ENCODE peak calls at places on chromosomes 3 and 15, in nine cellular contexts. One of them, this sample, is unnamed.

GRCh38 chr15:62684143-62684808 is 358.3 kb upstream of the TPM1 start:
- ATAC-seq in HCT116: no peak
- ATAC-seq in upper lobe of left lung: peak
- ATAC-seq in K562: no peak
- ATAC-seq in IMR-90: no peak
- ATAC-seq in GM12878: no peak
- ATAC-seq in A549: no peak
- ATAC-seq in body of pancreas: no peak
- ATAC-seq in right lobe of liver: no peak
- ATAC-seq in this sample: no peak

GRCh38 chr3:46542801-46543201 is 23.3 kb downstream of the LRRC2 start:
- ATAC-seq in HCT116: no peak
- ATAC-seq in upper lobe of left lung: no peak
- ATAC-seq in K562: peak
- ATAC-seq in IMR-90: peak
- ATAC-seq in GM12878: no peak
- ATAC-seq in A549: no peak
- ATAC-seq in body of pancreas: no peak
- ATAC-seq in right lobe of liver: no peak
- ATAC-seq in this sample: no peak

GRCh38 chr3:65245133-65246076 is 557.6 kb upstream of the ADAMTS9 start:
- ATAC-seq in HCT116: no peak
- ATAC-seq in upper lobe of left lung: no peak
- ATAC-seq in K562: no peak
- ATAC-seq in IMR-90: no peak
- ATAC-seq in GM12878: no peak
- ATAC-seq in A549: no peak
- ATAC-seq in body of pancreas: no peak
- ATAC-seq in right lobe of liver: peak
- ATAC-seq in this sample: no peak

GRCh38 chr15:57591822-57592367 is at the start of gene MYZAP:
- ATAC-seq in HCT116: peak
- ATAC-seq in upper lobe of left lung: peak
- ATAC-seq in K562: peak
- ATAC-seq in IMR-90: peak
- ATAC-seq in GM12878: peak
- ATAC-seq in A549: peak
- ATAC-seq in body of pancreas: peak
- ATAC-seq in right lobe of liver: peak
- ATAC-seq in this sample: peak

GRCh38 chr3:42830437-42831320 is 21.4 kb downstream of the ACKR2 start:
- ATAC-seq in HCT116: peak
- ATAC-seq in upper lobe of left lung: no peak
- ATAC-seq in K562: peak
- ATAC-seq in IMR-90: peak
- ATAC-seq in GM12878: peak
- ATAC-seq in A549: peak
- ATAC-seq in body of pancreas: peak
- ATAC-seq in right lobe of liver: peak
- ATAC-seq in this sample: peak

GRCh38 chr3:40192628-40193027 is 116.9 kb upstream of the EIF1B start:
- ATAC-seq in HCT116: peak
- ATAC-seq in upper lobe of left lung: no peak
- ATAC-seq in K562: peak
- ATAC-seq in IMR-90: no peak
- ATAC-seq in GM12878: no peak
- ATAC-seq in A549: no peak
- ATAC-seq in body of pancreas: no peak
- ATAC-seq in right lobe of liver: no peak
- ATAC-seq in this sample: no peak

GRCh38 chr3:54599741-54600140 is 328.1 kb downstream of the LRTM1 start:
- ATAC-seq in HCT116: no peak
- ATAC-seq in upper lobe of left lung: no peak
- ATAC-seq in K562: no peak
- ATAC-seq in IMR-90: no peak
- ATAC-seq in GM12878: no peak
- ATAC-seq in A549: no peak
- ATAC-seq in body of pancreas: no peak
- ATAC-seq in right lobe of liver: no peak
- ATAC-seq in this sample: peak

GRCh38 chr3:48674505-48674904 is 11.2 kb downstream of the NCKIPSD start:
- ATAC-seq in HCT116: no peak
- ATAC-seq in upper lobe of left lung: peak
- ATAC-seq in K562: no peak
- ATAC-seq in IMR-90: no peak
- ATAC-seq in GM12878: no peak
- ATAC-seq in A549: peak
- ATAC-seq in body of pancreas: no peak
- ATAC-seq in right lobe of liver: no peak
- ATAC-seq in this sample: no peak

GRCh38 chr3:32285910-32286309 is 47.4 kb downstream of the CMTM8 start:
- ATAC-seq in HCT116: no peak
- ATAC-seq in upper lobe of left lung: no peak
- ATAC-seq in K562: peak
- ATAC-seq in IMR-90: no peak
- ATAC-seq in GM12878: no peak
- ATAC-seq in A549: no peak
- ATAC-seq in body of pancreas: no peak
- ATAC-seq in right lobe of liver: peak
- ATAC-seq in this sample: no peak

GRCh38 chr3:189508784-189509489 is 122.3 kb upstream of the TP63 start:
- ATAC-seq in HCT116: no peak
- ATAC-seq in upper lobe of left lung: no peak
- ATAC-seq in K562: no peak
- ATAC-seq in IMR-90: no peak
- ATAC-seq in GM12878: no peak
- ATAC-seq in A549: no peak
- ATAC-seq in body of pancreas: no peak
- ATAC-seq in right lobe of liver: no peak
- ATAC-seq in this sample: peak

GRCh38 chr3:122562923-122563716 is 980 bp downstream of the PARP9 start:
- ATAC-seq in HCT116: no peak
- ATAC-seq in upper lobe of left lung: no peak
- ATAC-seq in K562: peak
- ATAC-seq in IMR-90: no peak
- ATAC-seq in GM12878: peak
- ATAC-seq in A549: no peak
- ATAC-seq in body of pancreas: no peak
- ATAC-seq in right lobe of liver: peak
- ATAC-seq in this sample: no peak

GRCh38 chr15:101723161-101723873 is 956 bp downstream of the TARS3 start:
- ATAC-seq in HCT116: no peak
- ATAC-seq in upper lobe of left lung: no peak
- ATAC-seq in K562: no peak
- ATAC-seq in IMR-90: no peak
- ATAC-seq in GM12878: peak
- ATAC-seq in A549: no peak
- ATAC-seq in body of pancreas: no peak
- ATAC-seq in right lobe of liver: no peak
- ATAC-seq in this sample: no peak

GRCh38 chr15:101727186-101727585 is 2.9 kb upstream of the TARS3 start:
- ATAC-seq in HCT116: no peak
- ATAC-seq in upper lobe of left lung: no peak
- ATAC-seq in K562: no peak
- ATAC-seq in IMR-90: no peak
- ATAC-seq in GM12878: no peak
- ATAC-seq in A549: no peak
- ATAC-seq in body of pancreas: no peak
- ATAC-seq in right lobe of liver: no peak
- ATAC-seq in this sample: no peak

GRCh38 chr15:101725073-101725472 is 800 bp upstream of the TARS3 start:
- ATAC-seq in HCT116: no peak
- ATAC-seq in upper lobe of left lung: no peak
- ATAC-seq in K562: no peak
- ATAC-seq in IMR-90: no peak
- ATAC-seq in GM12878: no peak
- ATAC-seq in A549: no peak
- ATAC-seq in body of pancreas: no peak
- ATAC-seq in right lobe of liver: no peak
- ATAC-seq in this sample: no peak

GRCh38 chr15:101724675-101725005 is 367 bp upstream of the TARS3 start:
- ATAC-seq in HCT116: no peak
- ATAC-seq in upper lobe of left lung: no peak
- ATAC-seq in K562: no peak
- ATAC-seq in IMR-90: no peak
- ATAC-seq in GM12878: no peak
- ATAC-seq in A549: no peak
- ATAC-seq in body of pancreas: no peak
- ATAC-seq in right lobe of liver: no peak
- ATAC-seq in this sample: no peak

GRCh38 chr15:101723874-101724674 is at the start of gene TARS3:
- ATAC-seq in HCT116: peak
- ATAC-seq in upper lobe of left lung: peak
- ATAC-seq in K562: peak
- ATAC-seq in IMR-90: peak
- ATAC-seq in GM12878: peak
- ATAC-seq in A549: peak
- ATAC-seq in body of pancreas: peak
- ATAC-seq in right lobe of liver: peak
- ATAC-seq in this sample: peak
- TF ChIP-seq POLR2A in HCT116: peak
- TF ChIP-seq POLR2A in upper lobe of left lung: no peak
- TF ChIP-seq POLR2A in K562: peak
- TF ChIP-seq POLR2A in IMR-90: peak
- TF ChIP-seq POLR2A in GM12878: peak
- TF ChIP-seq POLR2A in A549: peak
- TF ChIP-seq POLR2A in body of pancreas: peak
- TF ChIP-seq POLR2A in right lobe of liver: peak
- TF ChIP-seq POLR2A in this sample: peak

DNA sequence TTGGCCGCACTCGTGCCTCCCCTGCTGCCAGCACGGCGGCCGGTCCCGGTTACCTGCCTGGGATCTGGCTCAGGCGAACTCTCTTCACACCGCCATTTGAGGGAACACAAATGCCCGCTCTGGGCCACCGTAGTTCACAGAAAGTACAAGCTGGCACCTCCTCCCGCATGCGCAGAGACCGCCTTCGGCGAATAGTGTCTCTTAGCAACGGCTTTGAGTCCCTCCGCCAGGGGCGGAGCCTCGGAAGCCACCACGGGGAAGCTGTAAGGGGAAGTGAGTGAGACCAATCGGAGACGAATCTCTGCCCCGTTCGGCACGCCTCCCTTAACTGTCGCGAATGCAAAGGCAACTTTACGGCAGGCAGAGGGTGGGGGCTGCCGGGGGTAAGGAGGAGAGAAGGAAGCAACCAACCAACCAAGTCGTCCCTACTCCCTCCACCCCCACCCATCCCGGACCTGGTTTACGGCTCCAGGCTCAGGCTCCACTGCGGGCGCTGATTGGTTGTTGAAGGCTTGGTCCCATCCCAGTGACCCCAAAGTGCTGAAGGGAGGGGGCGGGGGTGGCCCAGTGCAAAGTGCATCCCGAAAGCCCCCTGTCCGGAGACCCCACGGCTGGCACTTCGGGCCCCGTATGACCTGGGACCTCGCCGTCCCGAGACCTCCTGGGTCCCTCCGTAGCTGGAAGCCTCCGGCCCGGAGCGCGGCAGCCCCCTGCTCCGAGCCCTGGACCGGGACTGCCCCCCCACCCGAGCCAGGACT is at the start of the genes ASB7 and LINS1:
- ATAC-seq in HCT116: peak
- ATAC-seq in upper lobe of left lung: peak
- ATAC-seq in K562: peak
- ATAC-seq in IMR-90: peak
- ATAC-seq in GM12878: peak
- ATAC-seq in A549: peak
- ATAC-seq in body of pancreas: peak
- ATAC-seq in right lobe of liver: peak
- ATAC-seq in this sample: peak
- TF ChIP-seq POLR2A in HCT116: peak
- TF ChIP-seq POLR2A in upper lobe of left lung: no peak
- TF ChIP-seq POLR2A in K562: peak
- TF ChIP-seq POLR2A in IMR-90: no peak
- TF ChIP-seq POLR2A in GM12878: no peak
- TF ChIP-seq POLR2A in A549: peak
- TF ChIP-seq POLR2A in body of pancreas: peak
- TF ChIP-seq POLR2A in right lobe of liver: peak
- TF ChIP-seq POLR2A in this sample: no peak

GRCh38 chr3:13002398-13003124 is 70.7 kb downstream of the IQSEC1 start:
- ATAC-seq in HCT116: no peak
- ATAC-seq in upper lobe of left lung: no peak
- ATAC-seq in K562: peak
- ATAC-seq in IMR-90: peak
- ATAC-seq in GM12878: peak
- ATAC-seq in A549: no peak
- ATAC-seq in body of pancreas: no peak
- ATAC-seq in right lobe of liver: no peak
- ATAC-seq in this sample: no peak
- TF ChIP-seq POLR2A in HCT116: no peak
- TF ChIP-seq POLR2A in upper lobe of left lung: no peak
- TF ChIP-seq POLR2A in K562: peak
- TF ChIP-seq POLR2A in IMR-90: no peak
- TF ChIP-seq POLR2A in GM12878: no peak
- TF ChIP-seq POLR2A in A549: no peak
- TF ChIP-seq POLR2A in body of pancreas: no peak
- TF ChIP-seq POLR2A in right lobe of liver: no peak
- TF ChIP-seq POLR2A in this sample: no peak

GRCh38 chr15:71273731-71274447 is 158.6 kb downstream of the THSD4 start:
- ATAC-seq in HCT116: no peak
- ATAC-seq in upper lobe of left lung: no peak
- ATAC-seq in K562: no peak
- ATAC-seq in IMR-90: no peak
- ATAC-seq in GM12878: no peak
- ATAC-seq in A549: peak
- ATAC-seq in body of pancreas: no peak
- ATAC-seq in right lobe of liver: peak
- ATAC-seq in this sample: no peak

GRCh38 chr15:71275566-71276354 is 160.5 kb downstream of the THSD4 start:
- ATAC-seq in HCT116: peak
- ATAC-seq in upper lobe of left lung: no peak
- ATAC-seq in K562: no peak
- ATAC-seq in IMR-90: no peak
- ATAC-seq in GM12878: no peak
- ATAC-seq in A549: no peak
- ATAC-seq in body of pancreas: no peak
- ATAC-seq in right lobe of liver: no peak
- ATAC-seq in this sample: no peak

GRCh38 chr15:71272932-71273331 is 157.7 kb downstream of the THSD4 start:
- ATAC-seq in HCT116: no peak
- ATAC-seq in upper lobe of left lung: no peak
- ATAC-seq in K562: no peak
- ATAC-seq in IMR-90: peak
- ATAC-seq in GM12878: no peak
- ATAC-seq in A549: no peak
- ATAC-seq in body of pancreas: no peak
- ATAC-seq in right lobe of liver: no peak
- ATAC-seq in this sample: no peak

GRCh38 chr15:71275098-71275497 is 159.8 kb downstream of the THSD4 start:
- ATAC-seq in HCT116: no peak
- ATAC-seq in upper lobe of left lung: no peak
- ATAC-seq in K562: no peak
- ATAC-seq in IMR-90: peak
- ATAC-seq in GM12878: no peak
- ATAC-seq in A549: no peak
- ATAC-seq in body of pancreas: no peak
- ATAC-seq in right lobe of liver: no peak
- ATAC-seq in this sample: no peak

DNA sequence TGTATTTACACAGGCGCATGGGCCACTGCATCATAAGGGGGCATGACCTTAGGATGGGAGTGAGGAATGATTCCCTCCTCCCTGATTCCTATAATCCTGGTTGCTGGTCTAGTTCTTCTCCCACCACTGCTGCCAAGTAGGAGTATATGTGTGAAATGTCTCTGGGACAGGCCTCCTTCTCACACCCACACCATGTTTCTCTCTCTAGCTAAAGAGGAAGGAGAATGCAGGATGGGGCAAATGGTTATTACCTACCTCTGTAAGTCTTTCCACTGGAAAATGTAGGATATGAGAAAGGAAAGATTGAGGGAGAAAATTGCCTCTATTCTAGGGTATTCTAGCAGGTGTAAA is 159.2 kb downstream of the THSD4 start:
- ATAC-seq in HCT116: no peak
- ATAC-seq in upper lobe of left lung: no peak
- ATAC-seq in K562: no peak
- ATAC-seq in IMR-90: no peak
- ATAC-seq in GM12878: no peak
- ATAC-seq in A549: no peak
- ATAC-seq in body of pancreas: no peak
- ATAC-seq in right lobe of liver: no peak
- ATAC-seq in this sample: no peak
- TF ChIP-seq POLR2A in HCT116: no peak
- TF ChIP-seq POLR2A in upper lobe of left lung: no peak
- TF ChIP-seq POLR2A in K562: no peak
- TF ChIP-seq POLR2A in IMR-90: no peak
- TF ChIP-seq POLR2A in GM12878: no peak
- TF ChIP-seq POLR2A in A549: no peak
- TF ChIP-seq POLR2A in body of pancreas: no peak
- TF ChIP-seq POLR2A in right lobe of liver: no peak
- TF ChIP-seq POLR2A in this sample: no peak

This sample was measured in gastroesophageal sphincter.